ENCODE peak calls at places on chromosomes 13 and 19, in seven cellular contexts. H, L, N, T, A, D and B are unnamed samples.
A peak's percentile ranks its signal among the peaks of the same experiment; 100 is the strongest.

GRCh38 chr13:99766641-99767045 is 204.9 kb downstream of the ZIC5 start:
- DNase-seq in L (no peak), A (no peak), T (no peak), N (no peak), H (no peak), D (no peak), B (no peak)

GRCh38 chr19:47549341-47549768 is 23.6 kb downstream of the ZNF541 start:
- DNase-seq in H (no peak), A (no peak), D (no peak), N (no peak), T (no peak), L (no peak), B (no peak)

GRCh38 chr13:97165527-97166425 is 56.4 kb upstream of the MBNL2 start:
- DNase-seq in L (no peak), T (no peak), A (no peak), D (no peak), N (no peak), H (no peak), B (no peak)

GRCh38 chr13:26026211-26026610 is 25.6 kb downstream of the SHISA2 start:
- DNase-seq in D (no peak), A (no peak), H (no peak), N (no peak), T (no peak), L (no peak), B (no peak)

GRCh38 chr13:106835477-106835876 is 267.5 kb upstream of the ARGLU1 start:
- DNase-seq in N (no peak), A (no peak), D (no peak), T (no peak), H (no peak), L (no peak), B (no peak)

GRCh38 chr19:44927746-44928145 is 13.3 kb downstream of the APOC1 start:
- DNase-seq in T (no peak), D (no peak), N (no peak), L (no peak), H (no peak), A (no peak), B (no peak)

GRCh38 chr19:19475845-19476828 is 39.2 kb downstream of the TSSK6 start:
- DNase-seq in A (no peak), N (peak; percentile 17), L (no peak), D (no peak), H (no peak), T (no peak), B (no peak)

GRCh38 chr13:24627090-24627714 is 53.0 kb upstream of the ATP12A start:
- DNase-seq in D (no peak), A (no peak), H (no peak), N (no peak), T (no peak), L (no peak), B (peak; percentile 35)

GRCh38 chr19:38142176-38143035 is 81.6 kb downstream of the DPF1 start:
- DNase-seq in H (peak; percentile 79), L (no peak), A (peak; percentile 51), D (peak; percentile 79), N (peak; percentile 77), T (peak; percentile 57), B (peak; percentile 88)

GRCh38 chr13:31945202-31945978 is 86.2 kb upstream of the FRY start:
- DNase-seq in T (peak; percentile 62), H (peak; percentile 16), L (no peak), N (peak; percentile 76), A (no peak), D (no peak), B (no peak)

GRCh38 chr19:28585796-28586195 is 627.2 kb downstream of the UQCRFS1 start:
- DNase-seq in L (no peak), H (no peak), N (no peak), T (no peak), A (no peak), D (no peak), B (no peak)

GRCh38 chr13:20498129-20498528 is 27.5 kb downstream of the CRYL1 start:
- DNase-seq in H (no peak), T (no peak), L (no peak), D (no peak), N (no peak), A (no peak), B (no peak)

GRCh38 chr13:104553156-104553555 is 1486.9 kb upstream of the SLC10A2 start:
- DNase-seq in T (no peak), H (no peak), L (no peak), A (no peak), N (no peak), D (no peak), B (no peak)

GRCh38 chr13:25732146-25732865 is 319.5 kb downstream of the SHISA2 start:
- DNase-seq in H (no peak), D (no peak), A (no peak), T (no peak), L (no peak), N (no peak), B (no peak)

GRCh38 chr19:19404879-19405860 is at the start of gene GATAD2A:
- DNase-seq in A (peak; percentile 98), H (peak; percentile 95), N (peak; percentile 97), L (peak; percentile 90), T (peak; percentile 95), D (peak; percentile 88), B (peak; percentile 36)

GRCh38 chr19:48569814-48570213 is 17.8 kb downstream of the SULT2B1 start:
- DNase-seq in D (no peak), H (no peak), N (no peak), A (no peak), L (no peak), T (no peak), B (no peak)

GRCh38 chr19:5418676-5419075 is 36.5 kb upstream of the ZNRF4 start:
- DNase-seq in A (no peak), D (no peak), N (no peak), H (no peak), L (no peak), T (no peak), B (no peak)

GRCh38 chr13:108533842-108534241 is 95.6 kb upstream of the MYO16 start:
- DNase-seq in A (no peak), D (no peak), N (no peak), H (no peak), T (no peak), L (no peak), B (no peak)

GRCh38 chr19:46069841-46070341 is 29.1 kb upstream of the IGFL4 start:
- DNase-seq in T (no peak), A (no peak), H (no peak), N (no peak), L (no peak), D (no peak), B (no peak)

GRCh38 chr19:497861-498590 is 1.7 kb downstream of the MADCAM1 start:
- DNase-seq in T (no peak), N (no peak), H (peak; percentile 43), A (no peak), L (no peak), D (no peak), B (no peak)